ENCODE peak calls at places on chromosomes 4 and X, in five cellular contexts. G is A549; B is CD8-positive, alpha-beta memory T cell; T is endodermal cell; X is colonic mucosa. C is an unnamed sample. For H3K4me1, the result is how much of the 10 kb centered on the place peaks cover.

GRCh38 chr4:27003602-27004238 is 143.1 kb downstream of the STIM2 start:
- DNase-seq in B (no peak), X (no peak), T (no peak), G (no peak), C (no peak)

GRCh38 chr4:95091272-95091671 is 333.5 kb downstream of the BMPR1B start:
- DNase-seq in B (no peak), T (no peak), X (no peak), G (no peak), C (no peak)

GRCh38 chr4:176549161-176549865 is 229.5 kb downstream of the SPCS3 start:
- DNase-seq in X (no peak), B (no peak), G (no peak), T (no peak), C (no peak)

GRCh38 chrX:148049441-148049840 is 68.3 kb downstream of the FMR1NB start:
- DNase-seq in G (peak), X (no peak), T (no peak), B (no peak), C (no peak)

GRCh38 chrX:8629871-8630270 is 102.1 kb downstream of the ANOS1 start:
- DNase-seq in B (no peak), X (no peak), G (no peak), T (no peak), C (no peak)

GRCh38 chrX:95974885-95975284 is 709.8 kb upstream of the DIAPH2 start:
- DNase-seq in B (no peak), T (no peak), G (no peak), X (no peak), C (no peak)

GRCh38 chr4:101961144-101961543 is 170.6 kb downstream of the BANK1 start:
- DNase-seq in X (no peak), T (no peak), B (no peak), G (no peak), C (no peak)

GRCh38 chr4:13701937-13702446 is 74.5 kb upstream of the BOD1L1 start:
- DNase-seq in T (no peak), G (peak), X (no peak), B (no peak), C (no peak)

GRCh38 chr4:107900067-107900466 is 31.3 kb upstream of the CYP2U1 start:
- DNase-seq in G (no peak), X (no peak), B (no peak), T (no peak), C (no peak)

GRCh38 chr4:7433376-7434140 is 1.2 kb downstream of the PSAPL1 start:
- DNase-seq in B (peak), X (no peak), T (no peak), G (no peak), C (no peak)
- H3K4me1 ChIP-seq in B (under half), X (under half), T (under half), G (under half), C (under half)

GRCh38 chr4:153131478-153132069 is 72.7 kb upstream of the TRIM2 start:
- DNase-seq in G (no peak), T (no peak), B (no peak), X (no peak), C (no peak)

GRCh38 chr4:153126137-153126536 is 78.1 kb upstream of the TRIM2 start:
- DNase-seq in G (no peak), B (no peak), X (no peak), T (peak), C (no peak)

GRCh38 chr4:153122855-153123254 is 81.4 kb upstream of the TRIM2 start:
- DNase-seq in B (no peak), T (no peak), X (no peak), G (no peak), C (no peak)

DNA sequence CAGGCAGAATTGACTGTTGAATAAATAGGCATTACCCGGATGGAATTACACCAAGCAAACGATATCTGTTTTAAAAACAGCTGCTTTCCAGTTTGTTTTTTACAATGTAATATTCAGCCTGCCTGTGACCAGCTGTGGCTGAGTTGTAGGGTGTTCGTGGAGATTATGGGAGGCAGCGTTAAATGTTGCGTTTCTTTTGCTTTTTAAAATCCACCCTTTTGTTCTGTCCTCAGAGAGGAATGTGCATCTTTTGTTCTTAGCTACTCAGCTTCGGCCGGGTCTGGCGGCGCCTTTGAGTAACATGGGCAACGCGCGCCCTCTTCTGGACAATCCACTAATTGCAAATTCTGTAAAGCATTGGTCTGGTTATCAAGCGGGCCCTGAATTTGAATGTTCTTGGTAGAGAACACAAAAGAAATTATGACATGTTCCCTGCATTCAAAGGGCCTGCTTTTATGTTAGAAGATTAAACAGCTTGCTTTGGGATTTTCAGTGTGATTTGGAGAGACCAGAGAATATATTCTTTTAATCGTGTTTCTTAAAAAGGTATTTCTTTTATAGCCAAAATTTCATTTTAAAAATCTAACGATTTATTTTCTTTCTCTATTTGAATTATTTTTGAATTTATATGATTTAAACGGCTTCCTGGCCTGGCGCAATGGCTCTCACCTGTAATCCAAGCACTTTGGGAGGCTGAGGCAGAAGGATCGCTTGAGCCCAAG is 76.3 kb upstream of the TRIM2 start:
- DNase-seq in X (peak), T (peak), B (peak), G (peak), C (peak)
- H3K4me1 ChIP-seq in X (under half), T (under half), B (under half), G (under half), C (under half)

GRCh38 chrX:136636121-136636520 is 11.8 kb upstream of the CD40LG start:
- DNase-seq in X (no peak), G (no peak), B (no peak), T (peak), C (no peak)

GRCh38 chrX:136635235-136635634 is 12.7 kb upstream of the CD40LG start:
- DNase-seq in B (peak), G (no peak), X (no peak), T (no peak), C (no peak)

GRCh38 chrX:136643243-136643642 is 4.7 kb upstream of the CD40LG start:
- DNase-seq in X (no peak), G (no peak), T (no peak), B (no peak), C (no peak)

GRCh38 chrX:136639506-136640176 is 8.3 kb upstream of the CD40LG start:
- DNase-seq in G (no peak), X (no peak), T (no peak), B (no peak), C (no peak)
- H3K4me1 ChIP-seq in G (under half), X (under half), T (under half), B (half or more), C (under half)

GRCh38 chrX:113747274-113747973 is 836.5 kb upstream of the HTR2C start:
- DNase-seq in G (no peak), B (no peak), T (no peak), X (no peak), C (no peak)

GRCh38 chrX:113741744-113742143 is 842.1 kb upstream of the HTR2C start:
- DNase-seq in X (no peak), B (no peak), G (no peak), T (peak), C (no peak)

DNA sequence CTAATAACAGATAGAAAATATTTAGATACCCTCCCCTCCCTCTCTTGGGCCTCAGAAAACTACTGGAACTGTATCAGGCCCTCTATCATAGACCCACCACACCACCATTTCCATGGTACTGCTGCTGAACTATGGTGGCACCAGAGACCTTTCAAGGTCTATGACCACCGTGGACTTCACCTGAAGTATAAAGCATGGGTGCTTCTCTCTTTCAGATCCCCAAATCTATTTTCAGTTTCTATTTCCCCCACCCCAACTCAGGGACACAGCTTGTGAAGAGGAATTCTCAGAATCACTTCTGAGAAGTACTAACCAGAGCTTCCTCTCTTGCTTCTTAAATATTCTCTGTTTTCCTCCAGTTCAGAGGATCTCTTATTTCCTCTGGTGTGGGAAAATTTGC is 840.8 kb upstream of the HTR2C start:
- DNase-seq in B (no peak), G (no peak), X (no peak), T (no peak), C (no peak)
- H3K4me1 ChIP-seq in B (under half), G (under half), X (under half), T (under half), C (under half)

DNA sequence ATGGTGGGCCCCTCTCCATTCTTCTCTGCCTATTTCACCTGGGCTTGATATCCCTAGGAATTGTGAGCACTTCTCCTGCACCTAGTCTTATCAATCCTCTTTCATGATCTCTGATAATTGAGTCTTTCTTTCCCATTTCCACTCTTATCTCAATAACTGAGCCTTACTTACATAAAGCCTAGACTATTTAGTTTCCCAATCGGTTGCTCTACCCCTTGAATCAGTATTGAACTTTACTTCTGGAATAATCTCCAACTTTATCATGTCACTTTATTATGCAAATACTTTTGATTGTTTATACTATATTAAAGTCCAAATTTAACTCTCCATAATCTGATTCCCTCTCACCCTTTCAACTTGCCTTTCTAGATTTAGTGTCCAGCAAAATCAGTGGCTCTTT is 222.7 kb downstream of the SPRY1 start:
- DNase-seq in X (no peak), G (no peak), T (no peak), B (no peak), C (no peak)
- H3K4me1 ChIP-seq in X (under half), G (under half), T (under half), B (under half), C (under half)

DNA sequence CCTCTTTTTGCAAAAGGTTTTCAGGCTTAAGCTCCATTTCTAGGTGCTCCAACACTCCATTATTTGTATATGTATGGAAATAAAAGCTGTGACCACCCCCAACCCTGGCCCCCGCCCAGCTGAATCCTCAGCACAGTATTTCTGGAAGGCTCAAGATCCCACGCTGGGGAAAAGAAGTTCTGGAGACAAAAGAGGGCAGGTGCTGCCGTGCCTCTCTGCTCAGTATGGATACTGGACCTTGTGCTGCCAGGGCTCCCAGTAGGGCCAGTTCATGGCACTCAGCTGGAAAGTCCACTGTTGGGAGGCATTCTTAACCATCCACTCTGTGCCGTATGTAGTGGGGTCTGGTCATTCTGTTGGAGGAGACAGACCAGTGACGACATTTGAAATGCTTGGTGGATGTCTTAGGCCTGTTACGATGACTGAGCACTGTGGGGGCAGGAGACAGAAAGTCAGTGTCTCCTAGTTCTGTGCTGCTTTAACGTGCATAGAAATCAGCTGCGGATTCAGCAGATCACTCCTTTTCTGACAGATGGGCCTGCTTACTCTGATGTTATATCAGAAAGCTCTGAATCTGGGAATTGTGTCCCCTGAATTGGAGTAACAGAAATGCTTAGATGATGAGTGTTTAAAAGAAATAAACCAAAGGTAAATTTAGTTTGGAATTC is 48.4 kb upstream of the MSANTD1 start:
- DNase-seq in X (no peak), B (no peak), G (no peak), T (peak), C (no peak)
- H3K4me1 ChIP-seq in X (under half), B (half or more), G (under half), T (under half), C (under half)

GRCh38 chr4:84965558-84966381 is 720 bp downstream of the WDFY3 start:
- DNase-seq in T (peak), G (peak), B (peak), X (peak), C (no peak)

GRCh38 chr4:84967292-84967651 is 782 bp upstream of the WDFY3 start:
- DNase-seq in T (no peak), B (no peak), G (no peak), X (peak), C (no peak)

GRCh38 chr4:84962102-84962501 is 4.4 kb downstream of the WDFY3 start:
- DNase-seq in B (no peak), G (no peak), T (no peak), X (no peak), C (no peak)

GRCh38 chr4:84966382-84967291 is at the start of gene WDFY3:
- DNase-seq in X (peak), B (no peak), T (peak), G (peak), C (no peak)

GRCh38 chr4:84964995-84965557 is 1.4 kb downstream of the WDFY3 start:
- DNase-seq in X (no peak), G (no peak), T (no peak), B (no peak), C (no peak)
- H3K4me1 ChIP-seq in X (under half), G (under half), T (under half), B (under half), C (under half)

GRCh38 chrX:130878350-130879341 is 24.4 kb downstream of the ENOX2 start:
- DNase-seq in X (peak), G (no peak), T (no peak), B (no peak), C (no peak)
- H3K4me1 ChIP-seq in X (under half), G (under half), T (under half), B (under half), C (under half)

GRCh38 chr4:88822034-88822433 is 124.4 kb upstream of the NAP1L5 start:
- DNase-seq in X (no peak), B (no peak), T (no peak), G (no peak), C (no peak)
- H3K4me1 ChIP-seq in X (under half), B (under half), T (under half), G (under half), C (under half)

C was measured in effector memory CD4-positive, alpha-beta T cell.